ENCODE peak calls at places on chromosomes 5 and 9, in six cellular contexts. One of them, this sample, is unnamed.
A peak's percentile ranks its signal among the peaks of the same experiment; 100 is the strongest.

GRCh38 chr9:121309171-121309570 is 41.2 kb downstream of the GSN start:
- DNase-seq in cerebellar cortex: no peak
- DNase-seq in HS-27A: no peak
- DNase-seq in fibroblast of pulmonary artery: no peak
- DNase-seq in T-helper 1 cell: no peak
- DNase-seq in fibroblast of lung: no peak
- DNase-seq in this sample: no peak

GRCh38 chr9:125749287-125749935 is 2.2 kb downstream of the PBX3 start:
- DNase-seq in cerebellar cortex: no peak
- DNase-seq in HS-27A: no peak
- DNase-seq in fibroblast of pulmonary artery: no peak
- DNase-seq in T-helper 1 cell: no peak
- DNase-seq in fibroblast of lung: no peak
- DNase-seq in this sample: peak; percentile 15

GRCh38 chr5:160173-160510 is 31.2 kb upstream of the LRRC14B start:
- DNase-seq in cerebellar cortex: no peak
- DNase-seq in HS-27A: no peak
- DNase-seq in fibroblast of pulmonary artery: no peak
- DNase-seq in T-helper 1 cell: no peak
- DNase-seq in fibroblast of lung: peak; percentile 88
- DNase-seq in this sample: peak; percentile 43

GRCh38 chr5:58077387-58077786 is 382.5 kb downstream of the PLK2 start:
- DNase-seq in cerebellar cortex: no peak
- DNase-seq in HS-27A: no peak
- DNase-seq in fibroblast of pulmonary artery: peak; percentile 40
- DNase-seq in T-helper 1 cell: no peak
- DNase-seq in fibroblast of lung: no peak
- DNase-seq in this sample: no peak

GRCh38 chr5:2164586-2164985 is 281.9 kb upstream of the IRX4 start:
- DNase-seq in cerebellar cortex: no peak
- DNase-seq in HS-27A: no peak
- DNase-seq in fibroblast of pulmonary artery: no peak
- DNase-seq in T-helper 1 cell: no peak
- DNase-seq in fibroblast of lung: no peak
- DNase-seq in this sample: no peak

GRCh38 chr9:127170652-127171051 is 48.2 kb upstream of the ANGPTL2 start:
- DNase-seq in cerebellar cortex: no peak
- DNase-seq in HS-27A: no peak
- DNase-seq in fibroblast of pulmonary artery: no peak
- DNase-seq in T-helper 1 cell: no peak
- DNase-seq in fibroblast of lung: no peak
- DNase-seq in this sample: no peak

GRCh38 chr5:134784241-134784920 is 25.8 kb downstream of the DDX46 start:
- DNase-seq in cerebellar cortex: no peak
- DNase-seq in HS-27A: no peak
- DNase-seq in fibroblast of pulmonary artery: peak; percentile 9
- DNase-seq in T-helper 1 cell: no peak
- DNase-seq in fibroblast of lung: no peak
- DNase-seq in this sample: peak; percentile 15

GRCh38 chr5:176570044-176570443 is 20.9 kb downstream of the CDHR2 start:
- DNase-seq in cerebellar cortex: no peak
- DNase-seq in HS-27A: no peak
- DNase-seq in fibroblast of pulmonary artery: peak; percentile 54
- DNase-seq in T-helper 1 cell: no peak
- DNase-seq in fibroblast of lung: peak; percentile 11
- DNase-seq in this sample: no peak

GRCh38 chr5:65802820-65803219 is 80.8 kb downstream of the NLN start:
- DNase-seq in cerebellar cortex: no peak
- DNase-seq in HS-27A: no peak
- DNase-seq in fibroblast of pulmonary artery: no peak
- DNase-seq in T-helper 1 cell: no peak
- DNase-seq in fibroblast of lung: no peak
- DNase-seq in this sample: no peak

GRCh38 chr5:38237681-38238080 is 20.7 kb upstream of the EGFLAM start:
- DNase-seq in cerebellar cortex: no peak
- DNase-seq in HS-27A: no peak
- DNase-seq in fibroblast of pulmonary artery: no peak
- DNase-seq in T-helper 1 cell: no peak
- DNase-seq in fibroblast of lung: no peak
- DNase-seq in this sample: no peak

GRCh38 chr5:147688965-147689364 is 93.6 kb downstream of the JAKMIP2 start:
- DNase-seq in cerebellar cortex: peak; percentile 83
- DNase-seq in HS-27A: no peak
- DNase-seq in fibroblast of pulmonary artery: peak; percentile 22
- DNase-seq in T-helper 1 cell: no peak
- DNase-seq in fibroblast of lung: peak; percentile 75
- DNase-seq in this sample: peak; percentile 50

GRCh38 chr5:98772415-98773213 is 849 bp upstream of the RGMB start:
- DNase-seq in cerebellar cortex: peak; percentile 90
- DNase-seq in HS-27A: no peak
- DNase-seq in fibroblast of pulmonary artery: peak; percentile 86
- DNase-seq in T-helper 1 cell: no peak
- DNase-seq in fibroblast of lung: peak; percentile 89
- DNase-seq in this sample: peak; percentile 91

GRCh38 chr5:146721073-146721830 is 157.3 kb downstream of the PPP2R2B start:
- DNase-seq in cerebellar cortex: no peak
- DNase-seq in HS-27A: no peak
- DNase-seq in fibroblast of pulmonary artery: no peak
- DNase-seq in T-helper 1 cell: no peak
- DNase-seq in fibroblast of lung: peak; percentile 30
- DNase-seq in this sample: no peak